ENCODE peak calls at places on chromosome 15, in eight cellular contexts. O, U, H, L, M, A, Q and F are unnamed samples.

GRCh38 chr15:29668120-29668602 is 154.1 kb downstream of the TJP1 start:
- DNase-seq in Q (peak), L (no peak), U (peak), M (peak), A (peak), O (peak), H (no peak), F (peak)

GRCh38 chr15:69806287-69806915 is 291.3 kb downstream of the TLE3 start:
- DNase-seq in L (no peak), H (no peak), U (no peak), A (no peak), O (no peak), M (no peak), Q (no peak), F (no peak)

GRCh38 chr15:36356978-36357582 is 222.3 kb upstream of the CDIN1 start:
- DNase-seq in M (peak), O (no peak), H (no peak), Q (no peak), U (no peak), L (no peak), A (no peak), F (no peak)

GRCh38 chr15:56247266-56247665 is 3.6 kb upstream of the RFX7 start:
- DNase-seq in M (no peak), H (no peak), O (no peak), L (no peak), Q (no peak), U (no peak), A (no peak), F (no peak)

GRCh38 chr15:100705841-100706240 is 103.5 kb downstream of the ASB7 start:
- DNase-seq in H (no peak), L (no peak), M (no peak), U (no peak), Q (no peak), A (no peak), O (no peak), F (no peak)

GRCh38 chr15:63288342-63288741 is 10.9 kb downstream of the APH1B start:
- DNase-seq in A (no peak), H (no peak), Q (no peak), U (no peak), L (no peak), O (no peak), M (no peak), F (no peak)

GRCh38 chr15:80309769-80310384 is 57.9 kb upstream of the CTXND1 start:
- DNase-seq in L (no peak), M (peak), H (no peak), Q (no peak), A (peak), U (peak), O (no peak), F (no peak)

GRCh38 chr15:88605507-88606436 is 15.4 kb upstream of the AEN start:
- DNase-seq in A (no peak), H (peak), M (no peak), L (no peak), O (no peak), Q (no peak), U (peak), F (no peak)

GRCh38 chr15:73822998-73823397 is 50.4 kb upstream of the TBC1D21 start:
- DNase-seq in H (no peak), Q (no peak), U (peak), M (peak), L (no peak), O (no peak), A (peak), F (no peak)